ENCODE peak calls at places on chromosomes 12 and 14, in six cellular contexts. O is heart left ventricle, C is body of pancreas, P is IMR-90, L is upper lobe of left lung, Z is spleen. G is an unnamed sample.

GRCh38 chr12:47082963-47083621 is 3.3 kb upstream of the AMIGO2 start:
- DNase-seq in O (no peak), C (no peak), P (peak; percentile 95), L (no peak), Z (no peak), G (no peak)

GRCh38 chr14:91415794-91416743 is 1.6 kb downstream of the CCDC88C start:
- DNase-seq in O (no peak), C (peak; percentile 38), P (no peak), L (no peak), Z (peak; percentile 91), G (no peak)

GRCh38 chr12:107296681-107297086 is 203.3 kb upstream of the CRY1 start:
- DNase-seq in O (no peak), C (no peak), P (no peak), L (no peak), Z (no peak), G (no peak)

GRCh38 chr14:30257946-30258661 is 300.9 kb upstream of the G2E3 start:
- DNase-seq in O (no peak), C (no peak), P (no peak), L (no peak), Z (no peak), G (no peak)

GRCh38 chr14:76564471-76565119 is 188.7 kb downstream of the ESRRB start:
- DNase-seq in O (no peak), C (no peak), P (no peak), L (peak; percentile 42), Z (no peak), G (no peak)

GRCh38 chr12:78916845-78917480 is 52.4 kb downstream of the SYT1 start:
- DNase-seq in O (no peak), C (no peak), P (peak; percentile 40), L (no peak), Z (no peak), G (peak; percentile 5)

GRCh38 chr14:85223667-85224066 is 306.3 kb upstream of the FLRT2 start:
- DNase-seq in O (no peak), C (no peak), P (no peak), L (no peak), Z (no peak), G (no peak)

GRCh38 chr14:70753518-70753953 is 55.8 kb downstream of the MAP3K9 start:
- DNase-seq in O (no peak), C (peak; percentile 72), P (no peak), L (no peak), Z (no peak), G (no peak)

GRCh38 chr14:44700184-44700583 is 193.1 kb upstream of the FSCB start:
- DNase-seq in O (no peak), C (no peak), P (peak; percentile 52), L (no peak), Z (no peak), G (peak; percentile 12)

GRCh38 chr12:39736406-39736805 is 116.8 kb upstream of the ABCD2 start:
- DNase-seq in O (no peak), C (no peak), P (no peak), L (no peak), Z (no peak), G (no peak)

GRCh38 chr12:57724936-57725740 is 13.4 kb downstream of the AGAP2 start:
- DNase-seq in O (no peak), C (no peak), P (no peak), L (no peak), Z (no peak), G (no peak)

GRCh38 chr14:74245292-74245691 is 6.0 kb downstream of the VSX2 start:
- DNase-seq in O (no peak), C (no peak), P (no peak), L (no peak), Z (no peak), G (no peak)

GRCh38 chr14:105199093-105199492 is 18.0 kb upstream of the NUDT14 start:
- DNase-seq in O (peak; percentile 76), C (no peak), P (peak; percentile 19), L (peak; percentile 84), Z (no peak), G (peak; percentile 98)

GRCh38 chr14:28784262-28785021 is 17.9 kb downstream of the FOXG1 start:
- DNase-seq in O (no peak), C (no peak), P (no peak), L (no peak), Z (no peak), G (no peak)

GRCh38 chr12:91778938-91779400 is 366.7 kb downstream of the BTG1 start:
- DNase-seq in O (peak; percentile 29), C (peak; percentile 41), P (peak; percentile 88), L (no peak), Z (no peak), G (peak; percentile 30)

GRCh38 chr12:132675753-132676152 is 11.4 kb downstream of the POLE start:
- DNase-seq in O (no peak), C (no peak), P (no peak), L (no peak), Z (no peak), G (no peak)

GRCh38 chr14:42884100-42884499 is 1277.4 kb downstream of the LRFN5 start:
- DNase-seq in O (no peak), C (no peak), P (peak; percentile 93), L (no peak), Z (no peak), G (no peak)

GRCh38 chr14:104423224-104423681 is 156.3 kb upstream of the C14orf180 start:
- DNase-seq in O (no peak), C (no peak), P (no peak), L (peak; percentile 45), Z (no peak), G (no peak)

GRCh38 chr12:22082190-22082701 is 36.2 kb downstream of the CMAS start:
- DNase-seq in O (no peak), C (no peak), P (no peak), L (no peak), Z (no peak), G (no peak)

GRCh38 chr14:54610051-54610977 is 43.4 kb downstream of the SAMD4A start:
- DNase-seq in O (no peak), C (no peak), P (peak; percentile 75), L (no peak), Z (no peak), G (no peak)

GRCh38 chr14:78010688-78011087 is 159.5 kb upstream of the NRXN3 start:
- DNase-seq in O (no peak), C (no peak), P (peak; percentile 5), L (no peak), Z (no peak), G (no peak)

GRCh38 chr12:57090924-57091632 is 2.2 kb downstream of the NAB2 start:
- DNase-seq in O (no peak), C (no peak), P (no peak), L (peak; percentile 62), Z (no peak), G (no peak)

GRCh38 chr12:50174971-50175715 is 8.0 kb upstream of the CERS5 start:
- DNase-seq in O (no peak), C (peak; percentile 33), P (peak; percentile 85), L (no peak), Z (no peak), G (no peak)

GRCh38 chr12:106774808-106775524 is 484 bp downstream of the RIC8B start:
- DNase-seq in O (no peak), C (no peak), P (no peak), L (no peak), Z (no peak), G (no peak)

GRCh38 chr12:65881965-65882413 is 57.7 kb downstream of the HMGA2 start:
- DNase-seq in O (peak; percentile 77), C (peak; percentile 79), P (peak; percentile 38), L (peak; percentile 86), Z (peak; percentile 89), G (no peak)
- TF ChIP-seq POLR2A in O (no peak), C (peak; percentile 47), P (no peak), L (no peak), Z (no peak), G (no peak)

GRCh38 chr14:24146978-24147760 is at the start of gene RNF31:
- DNase-seq in O (peak; percentile 99), C (peak; percentile 99), P (peak; percentile 98), L (peak; percentile 94), Z (peak; percentile 99), G (peak; percentile 75)
- TF ChIP-seq POLR2A in O (peak; percentile 56), C (peak; percentile 67), P (no peak), L (peak; percentile 71), Z (no peak), G (peak; percentile 50)

GRCh38 chr12:113185180-113186032 is at the start of the genes DDX54 and RITA1:
- DNase-seq in O (peak; percentile 78), C (peak; percentile 81), P (peak; percentile 61), L (peak; percentile 96), Z (peak; percentile 95), G (peak; percentile 65)
- TF ChIP-seq POLR2A in O (peak; percentile 39), C (peak; percentile 85), P (peak; percentile 90), L (peak; percentile 85), Z (peak; percentile 42), G (peak; percentile 66)

GRCh38 chr14:23320584-23321571 is at the start of gene PABPN1:
- DNase-seq in O (peak; percentile 99), C (peak; percentile 99), P (peak; percentile 100), L (peak; percentile 98), Z (peak; percentile 98), G (peak; percentile 82)
- TF ChIP-seq POLR2A in O (peak; percentile 53), C (peak; percentile 58), P (no peak), L (peak; percentile 72), Z (no peak), G (no peak)

GRCh38 chr12:93315907-93316622 is 61.7 kb upstream of the NUDT4 start:
- DNase-seq in O (no peak), C (no peak), P (peak; percentile 31), L (no peak), Z (no peak), G (no peak)

GRCh38 chr12:93316623-93316971 is 61.1 kb upstream of the NUDT4 start:
- DNase-seq in O (no peak), C (no peak), P (no peak), L (no peak), Z (no peak), G (no peak)

GRCh38 chr12:93315385-93315906 is 62.3 kb upstream of the NUDT4 start:
- DNase-seq in O (no peak), C (no peak), P (no peak), L (no peak), Z (no peak), G (no peak)

GRCh38 chr12:93318720-93319522 is 58.8 kb upstream of the NUDT4 start:
- DNase-seq in O (no peak), C (peak; percentile 9), P (no peak), L (no peak), Z (no peak), G (no peak)

GRCh38 chr12:93317227-93317626 is 60.5 kb upstream of the NUDT4 start:
- DNase-seq in O (no peak), C (no peak), P (no peak), L (no peak), Z (no peak), G (no peak)
- TF ChIP-seq POLR2A in O (no peak), C (no peak), P (no peak), L (no peak), Z (no peak), G (no peak)

DNA sequence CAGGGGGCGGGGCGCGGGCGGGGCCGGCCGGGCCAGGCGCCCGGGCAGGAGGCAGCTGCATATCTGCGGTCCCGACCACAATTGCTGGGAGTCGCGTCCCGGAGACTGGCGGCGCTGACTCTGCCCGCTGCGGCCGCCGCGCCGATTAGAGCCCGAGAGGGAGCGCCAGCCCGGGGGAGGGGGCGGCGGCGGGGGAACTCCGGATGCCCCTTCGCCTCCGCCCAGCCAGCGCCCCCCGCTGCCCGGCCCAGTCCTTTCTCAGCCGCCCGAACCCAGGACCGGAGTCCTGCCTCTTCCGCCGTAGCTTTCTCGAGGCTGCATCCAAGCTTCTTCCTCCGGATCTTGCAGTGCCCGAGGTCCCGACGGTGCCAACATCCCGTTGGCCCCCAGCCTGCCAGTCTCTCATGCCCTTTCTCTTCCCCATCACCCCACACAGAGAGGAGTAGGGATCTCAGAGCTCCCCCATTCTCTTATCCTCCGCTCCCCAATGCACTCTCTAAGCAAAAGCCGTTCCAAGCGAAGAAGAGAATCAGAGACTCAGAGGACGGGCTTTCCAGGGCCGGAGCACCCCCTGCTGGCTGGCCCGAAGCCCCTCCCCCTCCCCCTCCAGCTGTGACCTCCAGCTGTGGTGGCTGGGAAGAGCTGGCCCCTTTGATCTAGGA is 8.8 kb upstream of the SP7 start:
- DNase-seq in O (peak; percentile 78), C (peak; percentile 79), P (peak; percentile 72), L (peak; percentile 91), Z (peak; percentile 91), G (peak; percentile 74)
- TF ChIP-seq POLR2A in O (peak; percentile 55), C (peak; percentile 21), P (peak; percentile 61), L (peak; percentile 38), Z (no peak), G (peak; percentile 54)

G was measured in H54.